ENCODE peak calls at places on chromosomes 16 and 17, in eight cellular contexts. H is Peyer's patch, D is HCT116, V is prostate gland, A is heart left ventricle, Q is ovary, R is testis, T is uterus. F is an unnamed sample. For H3K27me3, the result is how much of the 10 kb centered on the place peaks cover.

GRCh38 chr17:77049440-77049839 is 91.3 kb upstream of the SEC14L1 start:
- DNase-seq in D (peak), H (no peak), V (no peak), A (no peak), Q (no peak), R (no peak), T (no peak), F (no peak)

GRCh38 chr16:10138881-10139280 is 43.3 kb downstream of the GRIN2A start:
- DNase-seq in D (no peak), T (no peak), R (no peak), Q (no peak), H (no peak), V (no peak), A (no peak), F (no peak)

GRCh38 chr16:4847774-4848587 is 700 bp downstream of the UBN1 start:
- DNase-seq in V (peak), D (no peak), R (peak), T (peak), A (peak), Q (peak), H (peak), F (peak)

GRCh38 chr16:3282103-3282746 is 1.1 kb upstream of the ZNF263 start:
- DNase-seq in V (no peak), Q (no peak), H (no peak), D (no peak), T (no peak), A (no peak), R (no peak), F (no peak)

GRCh38 chr16:2687531-2688308 is 5.4 kb downstream of the KCTD5 start:
- DNase-seq in D (no peak), R (no peak), H (no peak), Q (no peak), T (no peak), A (no peak), V (no peak), F (peak)

GRCh38 chr16:73794936-73795335 is 501.7 kb upstream of the PSMD7 start:
- DNase-seq in V (peak), H (no peak), A (peak), D (no peak), Q (peak), T (no peak), R (no peak), F (peak)

GRCh38 chr16:674968-675883 is at the start of gene RHBDL1:
- DNase-seq in T (no peak), Q (no peak), D (no peak), A (no peak), R (no peak), H (no peak), V (no peak), F (peak)

GRCh38 chr16:87701505-87701921 is 64.3 kb downstream of the KLHDC4 start:
- DNase-seq in Q (no peak), V (no peak), A (no peak), H (peak), D (no peak), R (no peak), T (no peak), F (no peak)

GRCh38 chr16:4309102-4309832 is 6.6 kb upstream of the GLIS2 start:
- DNase-seq in D (no peak), T (no peak), A (no peak), H (no peak), Q (no peak), V (no peak), R (no peak), F (peak)

GRCh38 chr16:1464894-1465566 is 9.8 kb downstream of the CLCN7 start:
- DNase-seq in Q (no peak), V (no peak), R (no peak), T (no peak), D (no peak), H (no peak), A (no peak), F (no peak)

GRCh38 chr17:35788504-35788998 is 6.9 kb downstream of the MMP28 start:
- DNase-seq in Q (no peak), R (peak), H (no peak), T (no peak), D (no peak), A (no peak), V (no peak), F (no peak)

GRCh38 chr17:18185391-18185790 is 1.8 kb downstream of the ALKBH5 start:
- DNase-seq in A (no peak), R (no peak), H (no peak), T (no peak), D (no peak), V (no peak), Q (no peak), F (no peak)

GRCh38 chr16:58513874-58514273 is 1.4 kb upstream of the SETD6 start:
- DNase-seq in A (no peak), R (no peak), D (no peak), Q (no peak), T (no peak), H (no peak), V (no peak), F (no peak)

GRCh38 chr16:6447046-6447445 is 885.6 kb upstream of the RBFOX1 start:
- DNase-seq in D (no peak), Q (no peak), A (no peak), H (no peak), V (no peak), R (no peak), T (no peak), F (no peak)

GRCh38 chr16:53757971-53758609 is 54.1 kb downstream of the FTO start:
- DNase-seq in V (no peak), T (no peak), Q (no peak), D (no peak), H (no peak), R (no peak), A (no peak), F (no peak)

GRCh38 chr17:15926039-15926740 is 18.7 kb upstream of the ADORA2B start:
- DNase-seq in Q (no peak), H (no peak), A (no peak), V (no peak), R (no peak), D (no peak), T (peak), F (no peak)

GRCh38 chr17:82388223-82388921 is 16.8 kb downstream of the UTS2R start:
- DNase-seq in D (no peak), H (no peak), V (no peak), A (no peak), Q (peak), R (no peak), T (no peak), F (peak)

GRCh38 chr16:19008245-19008644 is 24.5 kb downstream of the TMC7 start:
- DNase-seq in V (no peak), D (no peak), Q (no peak), A (no peak), R (no peak), H (no peak), T (no peak), F (no peak)

GRCh38 chr17:60148300-60148838 is 1.4 kb upstream of the CA4 start:
- DNase-seq in T (no peak), H (no peak), Q (no peak), A (no peak), V (no peak), R (no peak), D (no peak), F (no peak)

GRCh38 chr17:75694536-75694935 is 26.7 kb upstream of the ITGB4 start:
- DNase-seq in R (peak), Q (no peak), D (no peak), T (no peak), A (no peak), H (no peak), V (no peak), F (no peak)

GRCh38 chr17:75698659-75699058 is 22.6 kb upstream of the ITGB4 start:
- DNase-seq in R (no peak), D (no peak), T (no peak), H (no peak), V (no peak), A (no peak), Q (no peak), F (no peak)

GRCh38 chr17:75695830-75696271 is 25.4 kb upstream of the ITGB4 start:
- DNase-seq in V (peak), D (no peak), Q (no peak), A (peak), R (no peak), H (peak), T (no peak), F (no peak)

GRCh38 chr17:75695141-75695829 is 26.0 kb upstream of the ITGB4 start:
- DNase-seq in Q (no peak), D (peak), H (no peak), A (no peak), T (no peak), R (no peak), V (no peak), F (no peak)

DNA sequence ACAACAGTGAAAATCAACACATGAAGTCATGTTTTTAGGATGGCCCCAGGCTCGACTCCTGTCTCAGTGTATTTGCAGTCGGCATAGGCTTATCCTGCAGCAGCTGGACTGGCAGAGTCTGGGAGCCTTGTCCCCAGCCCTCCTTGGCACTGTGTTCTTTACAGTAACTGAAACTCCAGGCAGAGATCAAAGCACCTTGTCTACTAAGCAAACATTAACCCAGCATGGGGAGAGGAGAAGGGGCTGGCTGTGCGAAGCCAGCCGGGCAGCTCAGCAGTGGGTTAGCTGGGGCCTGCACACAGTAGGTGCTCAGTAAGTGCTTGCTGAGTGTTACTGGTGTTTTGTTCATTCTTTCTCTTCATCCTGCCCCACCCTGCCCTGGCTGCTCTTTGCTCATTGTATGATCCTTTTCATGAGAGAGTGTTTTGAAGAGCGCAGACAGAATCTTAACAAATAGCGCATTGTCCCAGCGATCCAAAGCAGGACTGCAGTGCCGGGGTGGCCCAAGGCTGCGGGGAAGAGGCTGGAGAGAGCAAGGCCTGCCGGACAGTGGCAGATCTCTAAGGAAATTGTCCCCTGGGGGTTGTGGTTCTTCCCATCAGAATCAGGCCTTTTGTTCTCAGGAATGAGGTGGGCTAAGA is 23.5 kb upstream of the ITGB4 start:
- DNase-seq in H (no peak), T (no peak), Q (no peak), D (no peak), R (peak), V (peak), A (no peak), F (peak)
- H3K27ac ChIP-seq in H (peak), T (no peak), Q (no peak), D (peak), R (peak), V (peak), A (peak), F (peak)

GRCh38 chr17:80487511-80487910 is 11.1 kb upstream of the NPTX1 start:
- DNase-seq in V (no peak), T (no peak), Q (no peak), H (no peak), D (no peak), A (no peak), R (no peak), F (no peak)
- TF ChIP-seq POLR2A in V (no peak), T (no peak), Q (no peak), H (no peak), D (no peak), A (no peak), R (no peak), F (no peak)

GRCh38 chr17:79365361-79365760 is 245.5 kb downstream of the RBFOX3 start:
- DNase-seq in V (no peak), T (no peak), Q (no peak), A (no peak), H (no peak), R (no peak), D (no peak), F (no peak)

GRCh38 chr17:79369001-79369400 is 241.8 kb downstream of the RBFOX3 start:
- DNase-seq in T (no peak), R (no peak), A (no peak), H (no peak), Q (no peak), V (no peak), D (no peak), F (no peak)

GRCh38 chr17:79365836-79366831 is 244.7 kb downstream of the RBFOX3 start:
- DNase-seq in Q (no peak), R (no peak), H (no peak), T (no peak), V (no peak), D (no peak), A (no peak), F (no peak)

GRCh38 chr17:79368521-79368920 is 242.3 kb downstream of the RBFOX3 start:
- DNase-seq in D (no peak), T (no peak), R (no peak), Q (no peak), H (no peak), A (no peak), V (no peak), F (no peak)

DNA sequence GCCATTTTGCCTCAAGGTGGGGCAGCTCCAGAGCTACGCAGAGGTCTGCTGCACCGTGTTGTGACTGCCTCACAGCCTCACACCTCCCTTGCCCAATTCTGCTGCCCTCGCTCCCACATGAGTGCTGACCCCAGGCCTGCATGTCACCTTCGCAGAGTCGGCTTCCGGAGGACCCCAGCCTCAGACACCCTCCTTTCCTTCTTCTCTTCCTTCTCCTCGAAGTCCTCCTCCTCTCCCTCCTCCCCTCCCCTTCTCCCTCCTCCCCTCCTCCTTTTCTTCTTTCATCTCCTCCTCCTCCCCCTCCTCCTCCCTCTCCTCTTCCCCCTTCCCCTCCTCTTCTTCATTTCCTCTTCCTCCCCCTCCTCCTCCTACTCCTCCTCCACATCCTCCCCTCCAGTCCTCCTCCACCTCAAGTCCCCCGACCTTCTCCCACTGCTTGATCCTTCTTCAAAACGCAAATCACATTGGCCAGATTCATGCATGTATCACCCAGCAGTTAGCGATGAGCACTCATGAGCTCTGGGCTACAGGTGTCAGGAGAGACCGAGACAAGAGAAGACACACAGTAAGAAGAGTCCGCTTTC is 243.8 kb downstream of the RBFOX3 start:
- DNase-seq in Q (no peak), V (no peak), T (no peak), R (no peak), D (no peak), A (no peak), H (no peak), F (no peak)
- H3K27me3 ChIP-seq in Q (under half), V (under half), T (under half), R (under half), D (half or more), A (under half), H (under half), F (under half)

GRCh38 chr16:23288726-23289512 is 13.2 kb upstream of the SCNN1B start:
- DNase-seq in A (no peak), D (no peak), Q (no peak), V (no peak), R (no peak), H (no peak), T (no peak), F (no peak)
- H3K27ac ChIP-seq in A (no peak), D (no peak), Q (no peak), V (no peak), R (no peak), H (no peak), T (no peak), F (no peak)

DNA sequence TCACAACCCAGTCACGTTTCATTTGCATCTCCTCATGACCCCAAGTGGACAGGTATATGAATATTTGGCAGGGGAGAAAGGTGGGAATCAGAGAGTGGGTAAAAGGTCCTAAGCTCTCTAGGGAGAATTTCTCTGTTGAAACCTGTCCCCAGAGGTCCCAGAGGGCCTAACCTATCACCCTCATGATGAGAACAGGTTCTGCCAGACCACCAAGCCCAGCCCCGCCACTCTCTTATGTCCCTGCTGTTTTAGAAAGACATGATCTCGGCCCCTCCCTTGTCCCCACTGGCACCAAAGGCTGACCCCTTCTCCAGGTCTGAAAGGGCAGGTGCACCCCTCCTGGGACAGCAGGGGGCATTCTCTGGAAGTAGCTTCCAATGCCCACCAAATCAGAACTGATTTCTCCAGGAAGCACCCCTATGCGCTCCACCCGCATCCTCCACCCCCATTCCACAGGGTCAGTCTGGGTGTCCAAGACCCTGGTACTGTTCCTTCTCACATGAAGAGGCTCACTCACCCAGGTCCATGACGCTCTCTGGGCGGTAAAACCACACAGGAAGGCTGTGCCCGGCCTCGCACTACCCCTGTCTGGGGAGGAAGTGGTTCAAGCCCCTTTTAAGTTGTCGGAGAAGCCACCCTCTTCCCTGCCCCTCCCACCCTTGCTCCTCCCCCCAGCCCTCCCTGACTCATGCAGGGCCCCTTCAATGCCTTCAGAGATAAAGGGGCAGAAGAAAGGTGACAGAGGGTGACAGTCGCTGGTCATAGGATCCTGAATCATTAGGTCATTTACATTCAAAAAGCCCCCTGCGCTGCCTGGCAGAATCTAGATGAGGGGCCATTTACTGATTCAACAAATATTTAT is at the start of gene CCR7:
- DNase-seq in H (peak), D (no peak), V (no peak), R (no peak), A (no peak), Q (no peak), T (no peak), F (no peak)
- TF ChIP-seq POLR2A in H (no peak), D (no peak), V (no peak), R (no peak), A (no peak), Q (no peak), T (no peak), F (no peak)

GRCh38 chr17:79679631-79680340 is 51.0 kb upstream of the ENPP7 start:
- DNase-seq in V (no peak), Q (no peak), D (no peak), A (no peak), R (no peak), H (no peak), T (no peak), F (no peak)
- H3K27me3 ChIP-seq in V (under half), Q (under half), D (under half), A (under half), R (under half), H (under half), T (under half), F (under half)

GRCh38 chr17:4853195-4853762 is 20.1 kb downstream of the MINK1 start:
- DNase-seq in T (no peak), V (no peak), R (no peak), A (no peak), H (no peak), D (no peak), Q (no peak), F (no peak)

GRCh38 chr17:4856271-4856936 is 23.3 kb downstream of the MINK1 start:
- DNase-seq in R (peak), T (no peak), Q (no peak), H (no peak), V (no peak), A (no peak), D (no peak), F (no peak)

GRCh38 chr17:4852504-4853075 is 19.4 kb downstream of the MINK1 start:
- DNase-seq in V (no peak), Q (no peak), D (no peak), R (no peak), T (no peak), A (no peak), H (no peak), F (no peak)

GRCh38 chr17:4856937-4857314 is 23.8 kb downstream of the MINK1 start:
- DNase-seq in A (no peak), R (no peak), T (no peak), V (no peak), Q (no peak), D (no peak), H (no peak), F (no peak)

GRCh38 chr17:4854181-4854681 is 21.1 kb downstream of the MINK1 start:
- DNase-seq in H (no peak), A (no peak), V (peak), T (no peak), D (no peak), Q (no peak), R (no peak), F (no peak)
- H3K27ac ChIP-seq in H (no peak), A (no peak), V (peak), T (peak), D (no peak), Q (no peak), R (no peak), F (no peak)

GRCh38 chr17:43211480-43212402 is at the start of gene TMEM106A:
- DNase-seq in T (peak), D (peak), Q (peak), A (peak), V (peak), H (peak), R (peak), F (peak)

GRCh38 chr17:43211123-43211479 is 574 bp upstream of the TMEM106A start:
- DNase-seq in Q (no peak), D (no peak), T (no peak), H (no peak), A (no peak), V (no peak), R (no peak), F (no peak)

GRCh38 chr17:43212641-43213490 is 1.2 kb downstream of the TMEM106A start:
- DNase-seq in H (no peak), Q (no peak), D (no peak), V (peak), R (no peak), T (no peak), A (no peak), F (peak)

GRCh38 chr17:43215341-43215740 is 3.7 kb downstream of the TMEM106A start:
- DNase-seq in D (no peak), A (no peak), H (no peak), R (no peak), T (no peak), Q (no peak), V (no peak), F (no peak)

DNA sequence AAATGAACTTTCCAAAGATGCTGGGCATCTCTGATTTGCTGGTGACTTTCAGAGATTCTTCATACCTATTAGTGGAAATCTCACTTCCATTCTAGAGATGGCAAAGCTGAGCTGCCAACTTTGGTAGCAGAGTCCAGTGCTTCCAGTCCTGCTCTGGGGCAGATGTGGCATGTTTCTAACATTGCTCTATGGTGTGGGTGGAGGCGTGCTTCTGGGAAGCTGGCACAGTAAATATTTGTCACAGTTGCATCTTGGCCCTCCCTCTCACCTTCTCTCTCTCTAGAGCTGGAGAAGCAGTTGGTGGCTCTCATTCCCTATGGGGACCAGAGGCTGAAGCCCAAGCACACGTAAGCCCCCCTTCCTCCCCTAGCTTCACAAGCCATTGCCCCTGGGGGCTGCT is 1.9 kb downstream of the TMEM106A start:
- DNase-seq in D (no peak), H (no peak), R (no peak), V (no peak), Q (no peak), T (no peak), A (no peak), F (no peak)
- TF ChIP-seq POLR2A in D (no peak), H (no peak), R (no peak), V (no peak), Q (no peak), T (no peak), A (no peak), F (no peak)

GRCh38 chr16:22989598-22989997 is 159.7 kb downstream of the USP31 start:
- DNase-seq in T (no peak), D (no peak), A (no peak), H (no peak), Q (no peak), R (no peak), V (no peak), F (no peak)
- H3K27me3 ChIP-seq in T (under half), D (under half), A (under half), H (under half), Q (under half), R (under half), V (under half), F (under half)

F was measured in body of pancreas.